ENCODE peak calls at places on chromosomes 2 and 18, in seven cellular contexts. X is GM20000; P is lower lobe of right lung; G is stimulated activated CD8-positive, alpha-beta memory T cell treated with anti-CD3 and anti-CD28 coated beads, Interleukin-4, amount 100 ng/mL, for 1 hour; Q is SW 1271; Z is Caki2; F is activated CD8-positive, alpha-beta memory T cell treated with anti-CD3 and anti-CD28 coated beads, Interleukin-2, amount 50 U/mL, for 4 hours. E is an unnamed sample.

GRCh38 chr2:188306271-188306670 is 14.6 kb downstream of the GULP1 start:
- DNase-seq in X (no peak), P (no peak), G (no peak), Q (no peak), Z (no peak), F (no peak), E (no peak)

GRCh38 chr18:48567388-48567787 is 28.6 kb downstream of the CTIF start:
- DNase-seq in X (no peak), P (no peak), G (no peak), Q (no peak), Z (no peak), F (no peak), E (no peak)

GRCh38 chr2:119225084-119225864 is 1.6 kb downstream of the STEAP3 start:
- DNase-seq in X (no peak), P (no peak), G (no peak), Q (no peak), Z (no peak), F (no peak), E (peak; percentile 55)

GRCh38 chr2:213152065-213152794 is 818 bp upstream of the IKZF2 start:
- DNase-seq in X (no peak), P (peak; percentile 75), G (no peak), Q (peak; percentile 30), Z (peak; percentile 44), F (no peak), E (no peak)

GRCh38 chr2:205733082-205733481 is 50.8 kb downstream of the NRP2 start:
- DNase-seq in X (no peak), P (no peak), G (no peak), Q (no peak), Z (no peak), F (no peak), E (no peak)

GRCh38 chr2:204748286-204748685 is 203.0 kb downstream of the PARD3B start:
- DNase-seq in X (no peak), P (no peak), G (no peak), Q (no peak), Z (no peak), F (no peak), E (no peak)

GRCh38 chr2:106956416-106956815 is 70.4 kb upstream of the ST6GAL2 start:
- DNase-seq in X (no peak), P (no peak), G (no peak), Q (no peak), Z (no peak), F (no peak), E (no peak)

GRCh38 chr2:204453730-204454167 is 91.5 kb upstream of the PARD3B start:
- DNase-seq in X (no peak), P (peak; percentile 67), G (no peak), Q (no peak), Z (peak; percentile 42), F (no peak), E (no peak)

GRCh38 chr18:44589709-44590108 is 91.0 kb upstream of the SETBP1 start:
- DNase-seq in X (no peak), P (no peak), G (no peak), Q (no peak), Z (peak; percentile 37), F (no peak), E (no peak)

GRCh38 chr2:240922982-240923537 is 16.9 kb downstream of the CROCC2 start:
- DNase-seq in X (no peak), P (peak; percentile 42), G (no peak), Q (no peak), Z (no peak), F (no peak), E (no peak)